ENCODE peak calls at places on chromosomes 6 and 20, in six cellular contexts. F, U, Y, E, W and R are unnamed samples.
A peak's percentile ranks its signal among the peaks of the same experiment; 100 is the strongest.

GRCh38 chr20:10540636-10541493 is 105.8 kb downstream of the SLX4IP start:
- DNase-seq in F (no peak), E (no peak), W (peak; percentile 93), Y (peak; percentile 76), U (no peak), R (no peak)

GRCh38 chr6:25499851-25500250 is 152.2 kb upstream of the SCGN start:
- DNase-seq in W (no peak), Y (no peak), E (no peak), U (no peak), F (no peak), R (no peak)

GRCh38 chr6:46323312-46323965 is 152.7 kb upstream of the ENPP5 start:
- DNase-seq in Y (peak; percentile 17), E (no peak), F (no peak), U (peak; percentile 33), W (no peak), R (no peak)

GRCh38 chr20:18613553-18613952 is 25.7 kb downstream of the DTD1 start:
- DNase-seq in E (no peak), U (peak; percentile 37), F (no peak), W (no peak), Y (no peak), R (no peak)

GRCh38 chr20:19588731-19589130 is 169.3 kb upstream of the RIN2 start:
- DNase-seq in Y (no peak), W (no peak), E (no peak), F (no peak), U (no peak), R (peak; percentile 23)

GRCh38 chr20:37801921-37802320 is 101.0 kb upstream of the VSTM2L start:
- DNase-seq in E (no peak), W (no peak), U (no peak), Y (no peak), F (no peak), R (no peak)

GRCh38 chr20:50632236-50632635 is 59.1 kb downstream of the RIPOR3 start:
- DNase-seq in W (no peak), F (no peak), Y (no peak), U (no peak), E (no peak), R (no peak)

GRCh38 chr6:136059308-136059707 is 190.8 kb downstream of the MTFR2 start:
- DNase-seq in U (no peak), Y (no peak), W (no peak), F (no peak), E (no peak), R (no peak)

GRCh38 chr6:142856857-142857608 is 87.9 kb downstream of the HIVEP2 start:
- DNase-seq in Y (no peak), W (peak; percentile 49), F (no peak), E (no peak), U (no peak), R (peak; percentile 68)

GRCh38 chr6:128696651-128697391 is 176.4 kb upstream of the PTPRK start:
- DNase-seq in Y (peak; percentile 66), W (peak; percentile 80), U (no peak), F (no peak), E (no peak), R (no peak)

GRCh38 chr20:21357851-21358250 is 39.5 kb downstream of the NKX2-4 start:
- DNase-seq in U (no peak), Y (no peak), F (no peak), W (peak; percentile 39), E (no peak), R (no peak)

GRCh38 chr6:40779399-40779798 is 192.2 kb upstream of the LRFN2 start:
- DNase-seq in U (no peak), Y (peak; percentile 44), W (peak; percentile 63), E (no peak), F (no peak), R (no peak)

GRCh38 chr20:2130062-2130591 is 28.5 kb downstream of the STK35 start:
- DNase-seq in W (no peak), E (no peak), U (peak; percentile 26), Y (no peak), F (no peak), R (no peak)

GRCh38 chr6:24950210-24950941 is 14.6 kb upstream of the RIPOR2 start:
- DNase-seq in Y (no peak), E (no peak), W (no peak), U (peak; percentile 29), F (no peak), R (no peak)

GRCh38 chr6:123215211-123215610 is 219.2 kb downstream of the CLVS2 start:
- DNase-seq in W (no peak), F (no peak), E (no peak), Y (no peak), U (no peak), R (no peak)

GRCh38 chr6:13769655-13770053 is 44.7 kb downstream of the MCUR1 start:
- DNase-seq in U (peak; percentile 33), E (no peak), F (peak; percentile 27), W (no peak), Y (no peak), R (no peak)

GRCh38 chr20:43724383-43724782 is 2.4 kb downstream of the GTSF1L start:
- DNase-seq in W (no peak), Y (no peak), U (no peak), E (no peak), F (no peak), R (no peak)

GRCh38 chr6:136067731-136068341 is 182.3 kb downstream of the MTFR2 start:
- DNase-seq in F (no peak), Y (no peak), E (no peak), U (no peak), W (peak; percentile 84), R (no peak)

GRCh38 chr20:23455641-23456040 is 3.0 kb upstream of the CST11 start:
- DNase-seq in Y (no peak), U (no peak), F (no peak), E (no peak), W (no peak), R (no peak)

GRCh38 chr6:17012421-17013225 is 89.2 kb upstream of the STMND1 start:
- DNase-seq in F (peak; percentile 60), E (no peak), Y (no peak), U (no peak), W (peak; percentile 74), R (no peak)

GRCh38 chr20:3857405-3857804 is 10.8 kb downstream of the MAVS start:
- DNase-seq in E (no peak), Y (no peak), F (no peak), W (no peak), U (no peak), R (no peak)

GRCh38 chr6:73017473-73017872 is 207.8 kb downstream of the KHDC1L start:
- DNase-seq in E (no peak), F (no peak), U (no peak), Y (no peak), W (no peak), R (no peak)

GRCh38 chr6:28914941-28915340 is 8.8 kb downstream of the TRIM27 start:
- DNase-seq in U (no peak), Y (no peak), F (no peak), W (no peak), E (no peak), R (no peak)

GRCh38 chr6:130625825-130626500 is 201.2 kb upstream of the SMLR1 start:
- DNase-seq in Y (peak; percentile 50), U (peak; percentile 31), F (no peak), W (peak; percentile 5), E (no peak), R (no peak)

GRCh38 chr6:167988945-167989841 is 8.3 kb upstream of the KIF25 start:
- DNase-seq in E (no peak), W (no peak), Y (no peak), F (no peak), U (no peak), R (no peak)

GRCh38 chr6:130223508-130223907 is 757 bp upstream of the SAMD3 start:
- DNase-seq in U (peak; percentile 82), Y (no peak), F (no peak), W (no peak), E (peak; percentile 43), R (peak; percentile 15)

GRCh38 chr20:64226686-64227576 is 28.6 kb upstream of the PCMTD2 start:
- DNase-seq in W (no peak), U (peak; percentile 27), F (no peak), E (peak; percentile 6), Y (no peak), R (no peak)

GRCh38 chr20:17189976-17190710 is 36.7 kb upstream of the PCSK2 start:
- DNase-seq in W (no peak), E (no peak), F (no peak), U (no peak), Y (no peak), R (no peak)

GRCh38 chr6:112085666-112086065 is 1.6 kb downstream of the TUBE1 start:
- DNase-seq in W (no peak), F (no peak), Y (no peak), E (no peak), U (no peak), R (no peak)

GRCh38 chr6:1623769-1624070 is 14.0 kb downstream of the FOXC1 start:
- DNase-seq in U (no peak), W (no peak), F (no peak), E (no peak), Y (no peak), R (no peak)